ENCODE peak calls at places on chromosome X, in five cellular contexts. R is heart left ventricle, L is mesendoderm, O is GM23248, A is amniotic stem cell. Z is an unnamed sample.
A peak's percentile ranks its signal among the peaks of the same experiment; 100 is the strongest.

GRCh38 chrX:150982786-150983525 is at the start of gene HMGB3:
- DNase-seq in R (peak; percentile 89), L (peak; percentile 98), O (peak; percentile 96), A (peak; percentile 66), Z (peak; percentile 92)

GRCh38 chrX:49256268-49256995 is 8.1 kb downstream of the FOXP3 start:
- DNase-seq in R (no peak), L (no peak), O (no peak), A (no peak), Z (no peak)

GRCh38 chrX:78652971-78653822 is 5.9 kb downstream of the RTL3 start:
- DNase-seq in R (no peak), L (peak; percentile 58), O (peak; percentile 78), A (peak; percentile 4), Z (peak; percentile 15)

GRCh38 chrX:15468036-15468435 is 25.1 kb downstream of the PIR start:
- DNase-seq in R (no peak), L (peak; percentile 20), O (peak; percentile 78), A (no peak), Z (peak; percentile 53)

GRCh38 chrX:56947695-56948094 is 47.6 kb downstream of the SPIN3 start:
- DNase-seq in R (no peak), L (no peak), O (peak; percentile 65), A (no peak), Z (no peak)

GRCh38 chrX:1465261-1466231 is 12.8 kb upstream of the ASMTL start:
- DNase-seq in R (no peak), L (no peak), O (no peak), A (no peak), Z (no peak)

GRCh38 chrX:149830192-149830873 is 48.6 kb downstream of the MAGEA9 start:
- DNase-seq in R (no peak), L (peak; percentile 92), O (peak; percentile 54), A (no peak), Z (peak; percentile 36)

GRCh38 chrX:97372006-97372766 is 488.5 kb downstream of the RPA4 start:
- DNase-seq in R (no peak), L (no peak), O (no peak), A (no peak), Z (no peak)

GRCh38 chrX:47581731-47582647 is at the start of gene TIMP1:
- DNase-seq in R (peak; percentile 91), L (peak; percentile 94), O (peak; percentile 95), A (peak; percentile 80), Z (no peak)

GRCh38 chrX:130120321-130120731 is 10.0 kb upstream of the ELF4 start:
- DNase-seq in R (no peak), L (peak; percentile 79), O (peak; percentile 45), A (no peak), Z (peak; percentile 54)

GRCh38 chrX:38899650-38900049 is 98.4 kb downstream of the MID1IP1 start:
- DNase-seq in R (no peak), L (no peak), O (no peak), A (no peak), Z (peak; percentile 37)

GRCh38 chrX:70480660-70481018 is 36.0 kb downstream of the DLG3 start:
- DNase-seq in R (peak; percentile 62), L (no peak), O (no peak), A (no peak), Z (no peak)

GRCh38 chrX:71252221-71252620 is 1.7 kb downstream of the ZMYM3 start:
- DNase-seq in R (no peak), L (no peak), O (no peak), A (no peak), Z (no peak)

GRCh38 chrX:70592091-70592490 is 147.5 kb downstream of the DLG3 start:
- DNase-seq in R (no peak), L (peak; percentile 4), O (peak; percentile 84), A (peak; percentile 57), Z (no peak)

GRCh38 chrX:47198026-47198686 is 4.5 kb downstream of the UBA1 start:
- DNase-seq in R (no peak), L (peak; percentile 97), O (no peak), A (no peak), Z (no peak)

GRCh38 chrX:112636951-112637541 is 42.7 kb downstream of the LHFPL1 start:
- DNase-seq in R (no peak), L (no peak), O (peak; percentile 80), A (peak; percentile 55), Z (no peak)

GRCh38 chrX:53071604-53072417 is 10.4 kb upstream of the TSPYL2 start:
- DNase-seq in R (peak; percentile 76), L (peak; percentile 75), O (peak; percentile 60), A (no peak), Z (peak; percentile 90)

GRCh38 chrX:103310592-103311400 is at the start of gene BEX2:
- DNase-seq in R (no peak), L (peak; percentile 91), O (peak; percentile 40), A (no peak), Z (no peak)

GRCh38 chrX:115234220-115234557 is 293 bp upstream of the LRCH2 start:
- DNase-seq in R (no peak), L (no peak), O (no peak), A (no peak), Z (no peak)

GRCh38 chrX:129574214-129574613 is 34.2 kb downstream of the OCRL start:
- DNase-seq in R (no peak), L (no peak), O (no peak), A (no peak), Z (no peak)

GRCh38 chrX:3712080-3712869 is 1.2 kb downstream of the PRKX start:
- DNase-seq in R (no peak), L (peak; percentile 12), O (peak; percentile 34), A (no peak), Z (peak; percentile 16)

GRCh38 chrX:47215291-47215900 is 3.1 kb upstream of the CDK16 start:
- DNase-seq in R (no peak), L (no peak), O (no peak), A (no peak), Z (no peak)

GRCh38 chrX:19350831-19351447 is 7.2 kb downstream of the PDHA1 start:
- DNase-seq in R (no peak), L (no peak), O (no peak), A (no peak), Z (no peak)

GRCh38 chrX:17922303-17922702 is 61.2 kb upstream of the RAI2 start:
- DNase-seq in R (no peak), L (no peak), O (no peak), A (no peak), Z (no peak)

GRCh38 chrX:28585767-28586166 is 1.5 kb upstream of the IL1RAPL1 start:
- DNase-seq in R (no peak), L (no peak), O (no peak), A (no peak), Z (no peak)

GRCh38 chrX:111490683-111491082 is 20.8 kb upstream of the SERTM2 start:
- DNase-seq in R (no peak), L (no peak), O (no peak), A (no peak), Z (no peak)

GRCh38 chrX:22666441-22666840 is 333.3 kb upstream of the DDX53 start:
- DNase-seq in R (no peak), L (peak; percentile 76), O (peak; percentile 44), A (no peak), Z (peak; percentile 96)

GRCh38 chrX:97685753-97686152 is 802.0 kb downstream of the RPA4 start:
- DNase-seq in R (no peak), L (peak; percentile 14), O (peak; percentile 60), A (peak; percentile 5), Z (peak; percentile 43)

Z was measured in NAMALWA.